ENCODE peak calls at places on chromosomes 13 and 19, in four cellular contexts. One of them, this sample, is unnamed.

GRCh38 chr19:35357867-35358573 is at the start of gene FFAR3:
- DNase-seq in GM12878: no peak
- DNase-seq in K562: no peak
- DNase-seq in HepG2: no peak
- DNase-seq in this sample: no peak

GRCh38 chr13:113991676-113992179 is 17.9 kb upstream of the C13orf46 start:
- DNase-seq in GM12878: no peak
- DNase-seq in K562: no peak
- DNase-seq in HepG2: no peak
- DNase-seq in this sample: no peak

GRCh38 chr13:24153979-24154378 is 6.5 kb upstream of the SPATA13 start:
- DNase-seq in GM12878: no peak
- DNase-seq in K562: no peak
- DNase-seq in HepG2: no peak
- DNase-seq in this sample: no peak

GRCh38 chr13:27270594-27271520 is at the start of gene RASL11A:
- DNase-seq in GM12878: no peak
- DNase-seq in K562: peak; percentile 82
- DNase-seq in HepG2: peak; percentile 70
- DNase-seq in this sample: peak; percentile 81

GRCh38 chr13:25046985-25047660 is 48.8 kb upstream of the PABPC3 start:
- DNase-seq in GM12878: no peak
- DNase-seq in K562: no peak
- DNase-seq in HepG2: no peak
- DNase-seq in this sample: peak; percentile 46

GRCh38 chr19:43148233-43148632 is 38.1 kb downstream of the PSG5 start:
- DNase-seq in GM12878: no peak
- DNase-seq in K562: no peak
- DNase-seq in HepG2: no peak
- DNase-seq in this sample: no peak

GRCh38 chr13:113815151-113816058 is 48.5 kb downstream of the GAS6 start:
- DNase-seq in GM12878: peak; percentile 40
- DNase-seq in K562: no peak
- DNase-seq in HepG2: no peak
- DNase-seq in this sample: no peak

GRCh38 chr13:97307882-97308624 is 85.9 kb downstream of the MBNL2 start:
- DNase-seq in GM12878: no peak
- DNase-seq in K562: no peak
- DNase-seq in HepG2: peak; percentile 81
- DNase-seq in this sample: no peak

GRCh38 chr19:6450166-6450565 is 9.4 kb downstream of the SLC25A23 start:
- DNase-seq in GM12878: no peak
- DNase-seq in K562: no peak
- DNase-seq in HepG2: no peak
- DNase-seq in this sample: no peak

GRCh38 chr19:43780706-43781525 is at the start of gene KCNN4:
- DNase-seq in GM12878: no peak
- DNase-seq in K562: peak; percentile 78
- DNase-seq in HepG2: no peak
- DNase-seq in this sample: no peak

GRCh38 chr19:6539514-6539913 is 8.7 kb downstream of the TNFSF9 start:
- DNase-seq in GM12878: no peak
- DNase-seq in K562: no peak
- DNase-seq in HepG2: no peak
- DNase-seq in this sample: no peak

GRCh38 chr19:925087-925911 is 536 bp upstream of the ARID3A start:
- DNase-seq in GM12878: no peak
- DNase-seq in K562: peak; percentile 80
- DNase-seq in HepG2: peak; percentile 82
- DNase-seq in this sample: peak; percentile 83

GRCh38 chr19:19105365-19106060 is 32.8 kb downstream of the TMEM161A start:
- DNase-seq in GM12878: peak; percentile 13
- DNase-seq in K562: peak; percentile 93
- DNase-seq in HepG2: peak; percentile 48
- DNase-seq in this sample: peak; percentile 89

GRCh38 chr19:11736696-11737095 is 2.0 kb downstream of the ZNF823 start:
- DNase-seq in GM12878: peak; percentile 40
- DNase-seq in K562: peak; percentile 76
- DNase-seq in HepG2: no peak
- DNase-seq in this sample: no peak

GRCh38 chr13:79401259-79402071 is 4.6 kb downstream of the RBM26 start:
- DNase-seq in GM12878: no peak
- DNase-seq in K562: no peak
- DNase-seq in HepG2: no peak
- DNase-seq in this sample: no peak

GRCh38 chr19:16585808-16586476 is 13.7 kb upstream of the SLC35E1 start:
- DNase-seq in GM12878: peak; percentile 98
- DNase-seq in K562: no peak
- DNase-seq in HepG2: no peak
- DNase-seq in this sample: no peak

GRCh38 chr13:25990801-25991200 is 61.0 kb downstream of the SHISA2 start:
- DNase-seq in GM12878: no peak
- DNase-seq in K562: no peak
- DNase-seq in HepG2: no peak
- DNase-seq in this sample: no peak

GRCh38 chr13:90732049-90732448 is 615.4 kb upstream of the MIR17HG start:
- DNase-seq in GM12878: no peak
- DNase-seq in K562: no peak
- DNase-seq in HepG2: peak; percentile 3
- DNase-seq in this sample: no peak

GRCh38 chr19:38385804-38386257 is 2.0 kb downstream of the GGN start:
- DNase-seq in GM12878: no peak
- DNase-seq in K562: peak; percentile 33
- DNase-seq in HepG2: no peak
- DNase-seq in this sample: no peak

GRCh38 chr13:34886476-34886875 is 55.6 kb upstream of the NBEA start:
- DNase-seq in GM12878: no peak
- DNase-seq in K562: no peak
- DNase-seq in HepG2: no peak
- DNase-seq in this sample: no peak

GRCh38 chr13:79108914-79109643 is 297.0 kb downstream of the RBM26 start:
- DNase-seq in GM12878: peak; percentile 16
- DNase-seq in K562: no peak
- DNase-seq in HepG2: no peak
- DNase-seq in this sample: no peak

GRCh38 chr19:51735759-51736449 is 12.1 kb upstream of the HAS1 start:
- DNase-seq in GM12878: no peak
- DNase-seq in K562: no peak
- DNase-seq in HepG2: no peak
- DNase-seq in this sample: no peak

GRCh38 chr19:35903550-35904179 is 1.3 kb downstream of the HCST start:
- DNase-seq in GM12878: peak; percentile 84
- DNase-seq in K562: peak; percentile 88
- DNase-seq in HepG2: peak; percentile 52
- DNase-seq in this sample: peak; percentile 68

GRCh38 chr19:39078436-39079200 is 5.5 kb upstream of the ACP7 start:
- DNase-seq in GM12878: no peak
- DNase-seq in K562: no peak
- DNase-seq in HepG2: peak; percentile 30
- DNase-seq in this sample: no peak

GRCh38 chr13:48220592-48221300 is 12.3 kb upstream of the ITM2B start:
- DNase-seq in GM12878: no peak
- DNase-seq in K562: no peak
- DNase-seq in HepG2: no peak
- DNase-seq in this sample: no peak

GRCh38 chr19:10670187-10670586 is 16.0 kb downstream of the ILF3 start:
- DNase-seq in GM12878: no peak
- DNase-seq in K562: no peak
- DNase-seq in HepG2: no peak
- DNase-seq in this sample: no peak

GRCh38 chr19:36679455-36679854 is 8.0 kb upstream of the ZNF567 start:
- DNase-seq in GM12878: no peak
- DNase-seq in K562: no peak
- DNase-seq in HepG2: no peak
- DNase-seq in this sample: no peak

GRCh38 chr19:18349524-18350128 is 9.2 kb downstream of the PGPEP1 start:
- DNase-seq in GM12878: no peak
- DNase-seq in K562: peak; percentile 59
- DNase-seq in HepG2: peak; percentile 40
- DNase-seq in this sample: peak; percentile 69

DNA sequence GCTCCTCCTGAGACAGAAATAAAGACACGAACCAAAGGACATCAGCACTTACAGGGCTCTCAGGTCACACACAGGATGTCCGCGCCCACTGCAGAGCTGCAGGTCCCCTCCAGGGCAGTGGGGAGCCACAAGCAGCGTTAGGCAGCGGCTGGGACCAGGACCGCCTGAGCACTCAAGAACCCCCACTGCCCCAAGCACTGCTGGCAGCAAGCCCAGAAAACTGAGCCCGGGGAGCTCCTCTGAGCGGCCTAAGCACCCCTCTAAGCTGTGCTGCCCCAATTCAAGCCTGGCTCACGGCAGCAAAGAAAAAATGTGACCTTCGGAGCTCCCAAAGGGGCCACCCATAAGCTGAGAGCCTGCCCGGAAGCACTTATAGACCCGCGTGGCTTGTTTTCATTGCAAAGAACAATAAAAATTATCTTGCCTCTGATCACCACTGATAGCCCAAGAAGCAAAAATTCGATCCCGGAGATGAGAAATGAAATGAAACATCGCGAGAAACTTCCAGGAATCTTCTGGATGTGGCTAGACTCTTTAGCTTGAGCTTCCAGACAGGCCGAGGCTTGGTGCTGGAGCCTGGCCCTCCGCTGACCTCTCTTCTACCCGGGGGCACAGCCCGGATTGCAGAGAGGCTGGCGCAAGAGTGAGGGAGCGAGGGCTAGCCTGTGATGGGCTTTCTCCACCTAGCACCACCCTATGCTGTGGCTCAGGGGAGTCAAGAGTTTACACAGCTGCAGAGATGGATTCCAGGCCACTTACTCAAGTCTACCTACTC is 6.3 kb downstream of the DPP9 start:
- DNase-seq in GM12878: no peak
- DNase-seq in K562: no peak
- DNase-seq in HepG2: peak; percentile 50
- DNase-seq in this sample: no peak
- TF ChIP-seq FOXK2 in GM12878: no peak
- TF ChIP-seq FOXK2 in K562: no peak
- TF ChIP-seq FOXK2 in HepG2: no peak
- TF ChIP-seq FOXK2 in this sample: no peak

DNA sequence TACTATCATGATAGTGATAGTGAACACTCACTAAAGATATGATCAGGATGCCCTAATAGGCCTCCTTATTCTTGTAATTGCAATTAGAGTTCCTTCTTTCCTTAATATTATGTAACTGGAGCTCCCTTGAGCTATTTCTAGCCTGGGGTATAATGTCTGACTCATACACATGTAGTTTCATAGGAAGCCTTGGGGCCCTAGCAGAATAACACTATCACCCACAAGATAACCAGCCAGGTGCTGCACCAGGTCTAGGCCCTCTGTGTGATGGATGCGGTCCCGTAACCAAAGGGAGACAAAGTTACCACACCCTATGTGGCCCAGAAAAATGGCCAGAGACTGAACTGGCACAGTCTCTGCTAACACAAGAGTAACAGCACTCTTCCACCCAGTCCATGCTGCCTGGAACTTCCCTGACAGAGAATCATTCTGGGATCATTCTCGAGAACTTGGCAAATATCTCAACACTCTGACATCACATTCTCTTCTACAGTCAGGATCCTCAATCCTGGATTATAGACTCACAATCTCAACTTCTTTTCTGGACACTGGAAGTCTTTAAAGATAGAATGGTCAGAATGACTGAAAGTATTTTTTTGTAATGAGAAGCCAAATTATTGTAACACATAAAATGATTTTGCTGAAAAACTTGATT is 32.6 kb upstream of the IGFL4 start:
- DNase-seq in GM12878: no peak
- DNase-seq in K562: no peak
- DNase-seq in HepG2: no peak
- DNase-seq in this sample: no peak
- TF ChIP-seq SP1 in GM12878: no peak
- TF ChIP-seq SP1 in K562: no peak
- TF ChIP-seq SP1 in HepG2: no peak
- TF ChIP-seq SP1 in this sample: no peak

GRCh38 chr13:41655997-41656396 is 198.6 kb downstream of the RGCC start:
- DNase-seq in GM12878: no peak
- DNase-seq in K562: no peak
- DNase-seq in HepG2: no peak
- DNase-seq in this sample: no peak
- TF ChIP-seq FOXK2 in GM12878: no peak
- TF ChIP-seq FOXK2 in K562: no peak
- TF ChIP-seq FOXK2 in HepG2: no peak
- TF ChIP-seq FOXK2 in this sample: no peak

GRCh38 chr19:33402421-33403220 is 29.1 kb downstream of the CEBPG start:
- DNase-seq in GM12878: no peak
- DNase-seq in K562: no peak
- DNase-seq in HepG2: no peak
- DNase-seq in this sample: no peak
- TF ChIP-seq SP1 in GM12878: no peak
- TF ChIP-seq SP1 in K562: no peak
- TF ChIP-seq SP1 in HepG2: no peak
- TF ChIP-seq SP1 in this sample: no peak

GRCh38 chr19:5321851-5322681 is 18.5 kb downstream of the PTPRS start:
- DNase-seq in GM12878: peak; percentile 72
- DNase-seq in K562: peak; percentile 70
- DNase-seq in HepG2: no peak
- DNase-seq in this sample: no peak

GRCh38 chr19:5318306-5318705 is 22.3 kb downstream of the PTPRS start:
- DNase-seq in GM12878: no peak
- DNase-seq in K562: no peak
- DNase-seq in HepG2: no peak
- DNase-seq in this sample: no peak

GRCh38 chr19:5319516-5319915 is 21.1 kb downstream of the PTPRS start:
- DNase-seq in GM12878: no peak
- DNase-seq in K562: no peak
- DNase-seq in HepG2: no peak
- DNase-seq in this sample: no peak

GRCh38 chr19:5323475-5323811 is 17.2 kb downstream of the PTPRS start:
- DNase-seq in GM12878: no peak
- DNase-seq in K562: no peak
- DNase-seq in HepG2: no peak
- DNase-seq in this sample: no peak

GRCh38 chr19:5321066-5321642 is 19.5 kb downstream of the PTPRS start:
- DNase-seq in GM12878: no peak
- DNase-seq in K562: no peak
- DNase-seq in HepG2: no peak
- DNase-seq in this sample: no peak
- TF ChIP-seq FOXK2 in GM12878: no peak
- TF ChIP-seq FOXK2 in K562: no peak
- TF ChIP-seq FOXK2 in HepG2: no peak
- TF ChIP-seq FOXK2 in this sample: no peak

GRCh38 chr19:49877020-49877878 is at the start of the genes AKT1S1 and TBC1D17:
- DNase-seq in GM12878: peak; percentile 100
- DNase-seq in K562: peak; percentile 89
- DNase-seq in HepG2: peak; percentile 99
- DNase-seq in this sample: peak; percentile 90

GRCh38 chr19:49875801-49876421 is 1.2 kb downstream of the AKT1S1 start:
- DNase-seq in GM12878: no peak
- DNase-seq in K562: peak; percentile 59
- DNase-seq in HepG2: peak; percentile 51
- DNase-seq in this sample: peak; percentile 57

GRCh38 chr19:49875177-49875576 is 2.0 kb downstream of the AKT1S1 start:
- DNase-seq in GM12878: no peak
- DNase-seq in K562: no peak
- DNase-seq in HepG2: no peak
- DNase-seq in this sample: no peak

GRCh38 chr19:49877879-49878743 is 609 bp downstream of the TBC1D17 start:
- DNase-seq in GM12878: peak; percentile 92
- DNase-seq in K562: peak; percentile 95
- DNase-seq in HepG2: peak; percentile 93
- DNase-seq in this sample: peak; percentile 94

GRCh38 chr19:49876422-49877019 is 634 bp downstream of the AKT1S1 start:
- DNase-seq in GM12878: peak; percentile 96
- DNase-seq in K562: peak; percentile 73
- DNase-seq in HepG2: peak; percentile 96
- DNase-seq in this sample: peak; percentile 80
- TF ChIP-seq SP1 in GM12878: peak; percentile 47
- TF ChIP-seq SP1 in K562: peak; percentile 90
- TF ChIP-seq SP1 in HepG2: peak; percentile 88
- TF ChIP-seq SP1 in this sample: no peak

This sample was measured in HEK293T.